ENCODE peak calls at places on chromosomes 1 and 21, in ten cellular contexts. Q, Y, J, C, R, P, L, G, H and O are unnamed samples.

GRCh38 chr1:22048351-22049192 is 3.9 kb upstream of the CDC42 start:
- DNase-seq in Q (no peak), Y (no peak), J (no peak), C (peak), R (no peak), P (no peak), L (no peak), G (no peak), H (peak), O (no peak)

GRCh38 chr1:59156031-59156430 is 140.9 kb upstream of the FGGY start:
- DNase-seq in Q (no peak), Y (no peak), J (no peak), C (no peak), R (no peak), P (no peak), L (no peak), G (no peak), H (peak), O (no peak)

GRCh38 chr1:47795102-47795501 is 202.1 kb downstream of the TRABD2B start:
- DNase-seq in Q (no peak), Y (no peak), J (no peak), C (no peak), R (no peak), P (no peak), L (no peak), G (no peak), H (no peak), O (no peak)

GRCh38 chr1:3351300-3352083 is 103.0 kb upstream of the ARHGEF16 start:
- DNase-seq in Q (no peak), Y (no peak), J (peak), C (no peak), R (no peak), P (no peak), L (no peak), G (no peak), H (no peak), O (no peak)

GRCh38 chr1:30476911-30477459 is 246.4 kb downstream of the MATN1 start:
- DNase-seq in Q (no peak), Y (no peak), J (no peak), C (no peak), R (no peak), P (no peak), L (no peak), G (no peak), H (no peak), O (peak)

GRCh38 chr1:54012862-54013261 is 5.1 kb downstream of the LDLRAD1 start:
- DNase-seq in Q (no peak), Y (no peak), J (no peak), C (no peak), R (no peak), P (no peak), L (no peak), G (no peak), H (no peak), O (no peak)

GRCh38 chr1:175734642-175735041 is 8.8 kb downstream of the TNR start:
- DNase-seq in Q (no peak), Y (no peak), J (no peak), C (no peak), R (no peak), P (no peak), L (no peak), G (no peak), H (no peak), O (no peak)

GRCh38 chr1:19344372-19344810 is 32.3 kb downstream of the SLC66A1 start:
- DNase-seq in Q (peak), Y (peak), J (peak), C (peak), R (peak), P (peak), L (no peak), G (no peak), H (peak), O (no peak)

GRCh38 chr1:114610546-114611245 is 29.3 kb upstream of the BCAS2 start:
- DNase-seq in Q (no peak), Y (no peak), J (no peak), C (no peak), R (no peak), P (no peak), L (no peak), G (no peak), H (peak), O (no peak)

GRCh38 chr1:117142200-117142599 is 20.7 kb upstream of the TRIM45 start:
- DNase-seq in Q (no peak), Y (no peak), J (no peak), C (no peak), R (no peak), P (no peak), L (no peak), G (peak), H (peak), O (no peak)

GRCh38 chr1:173122344-173122880 is 71.7 kb upstream of the TNFSF18 start:
- DNase-seq in Q (no peak), Y (no peak), J (no peak), C (no peak), R (no peak), P (no peak), L (no peak), G (no peak), H (peak), O (no peak)

GRCh38 chr21:41545500-41546359 is 37.8 kb upstream of the TMPRSS2 start:
- DNase-seq in Q (no peak), Y (no peak), J (no peak), C (no peak), R (no peak), P (no peak), L (no peak), G (no peak), H (no peak), O (no peak)

GRCh38 chr21:44962481-44962966 is 22.7 kb downstream of the SLX9 start:
- DNase-seq in Q (no peak), Y (no peak), J (no peak), C (no peak), R (no peak), P (no peak), L (peak), G (peak), H (peak), O (no peak)

GRCh38 chr1:211591980-211592493 is 13.1 kb upstream of the SLC30A1 start:
- DNase-seq in Q (peak), Y (no peak), J (no peak), C (no peak), R (peak), P (no peak), L (no peak), G (no peak), H (peak), O (no peak)

GRCh38 chr1:90963236-90963635 is 58.6 kb downstream of the ZNF644 start:
- DNase-seq in Q (no peak), Y (no peak), J (no peak), C (no peak), R (no peak), P (no peak), L (no peak), G (no peak), H (no peak), O (no peak)

GRCh38 chr1:119702384-119702783 is 9.3 kb upstream of the PHGDH start:
- DNase-seq in Q (no peak), Y (no peak), J (no peak), C (no peak), R (no peak), P (no peak), L (no peak), G (no peak), H (peak), O (no peak)

GRCh38 chr1:211724711-211725196 is 49.3 kb upstream of the NEK2 start:
- DNase-seq in Q (no peak), Y (peak), J (peak), C (no peak), R (no peak), P (no peak), L (no peak), G (no peak), H (peak), O (no peak)

GRCh38 chr1:187051618-187052232 is 223.0 kb downstream of the PLA2G4A start:
- DNase-seq in Q (no peak), Y (peak), J (peak), C (no peak), R (peak), P (peak), L (no peak), G (peak), H (peak), O (no peak)

GRCh38 chr21:36759348-36760083 is 60.6 kb downstream of the SIM2 start:
- DNase-seq in Q (no peak), Y (no peak), J (no peak), C (no peak), R (no peak), P (no peak), L (no peak), G (no peak), H (no peak), O (no peak)

GRCh38 chr1:117003253-117003875 is 1.8 kb downstream of the CD101 start:
- DNase-seq in Q (no peak), Y (no peak), J (no peak), C (no peak), R (no peak), P (no peak), L (no peak), G (no peak), H (no peak), O (no peak)

GRCh38 chr1:227320476-227320875 is 2.2 kb upstream of the CDC42BPA start:
- DNase-seq in Q (no peak), Y (no peak), J (peak), C (no peak), R (no peak), P (peak), L (no peak), G (no peak), H (no peak), O (no peak)

GRCh38 chr1:223244366-223245103 is 101.5 kb upstream of the TLR5 start:
- DNase-seq in Q (no peak), Y (no peak), J (no peak), C (peak), R (no peak), P (peak), L (no peak), G (no peak), H (peak), O (no peak)
- TF ChIP-seq CTCF in Q (peak), Y (no peak), J (no peak), C (no peak), R (peak), P (no peak), L (no peak), G (peak), H (no peak), O (no peak)

DNA sequence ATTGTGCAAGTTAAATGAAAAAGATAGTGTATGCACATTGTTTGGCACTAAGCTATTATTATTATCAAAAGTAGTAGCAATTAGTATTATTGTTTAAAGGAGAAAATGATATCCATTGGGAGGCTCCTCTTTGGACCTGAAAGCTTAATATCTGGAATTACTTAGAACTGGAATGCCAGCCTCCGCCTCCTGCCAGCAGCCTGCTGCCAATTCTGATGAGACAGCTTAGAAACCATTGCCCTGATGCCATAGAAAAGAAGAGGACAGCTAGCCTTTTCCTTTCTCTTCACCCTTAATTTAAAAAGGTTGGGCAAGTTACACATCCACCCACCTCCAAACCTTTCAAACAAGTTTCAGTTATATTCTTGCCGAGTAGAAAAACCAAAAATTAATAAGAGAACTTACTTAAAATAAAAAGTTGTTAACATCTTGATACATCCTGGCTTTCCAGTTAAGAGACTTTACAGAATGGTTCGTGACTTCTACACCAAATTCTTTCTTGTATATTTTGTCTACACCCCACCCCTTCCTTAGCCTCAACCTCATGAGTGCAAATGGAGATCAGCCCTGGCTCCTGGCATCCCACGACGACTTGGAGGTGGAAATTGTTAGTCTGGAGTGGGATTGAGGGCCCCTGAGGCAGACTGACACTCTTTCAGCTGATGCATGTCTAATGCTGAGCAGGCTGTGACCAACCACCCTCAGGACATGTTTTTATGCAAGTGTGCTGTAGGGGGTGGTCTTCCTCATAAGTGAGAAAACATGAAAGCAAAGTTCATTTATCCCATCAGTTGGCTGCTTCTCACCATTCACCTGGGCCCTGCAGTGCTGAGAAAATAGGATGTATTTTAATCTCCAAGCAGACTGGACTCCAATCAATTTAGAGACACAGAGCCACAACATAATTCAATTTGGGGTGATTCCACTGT is 120.6 kb downstream of the KCNJ15 start:
- DNase-seq in Q (no peak), Y (no peak), J (no peak), C (no peak), R (no peak), P (no peak), L (no peak), G (no peak), H (peak), O (no peak)
- TF ChIP-seq CTCF in Q (no peak), Y (no peak), J (peak), C (no peak), R (no peak), P (no peak), L (no peak), G (no peak), H (no peak), O (no peak)

GRCh38 chr1:101004666-101005065 is 20.9 kb downstream of the DPH5 start:
- DNase-seq in Q (no peak), Y (no peak), J (no peak), C (no peak), R (no peak), P (no peak), L (no peak), G (no peak), H (peak), O (no peak)
- TF ChIP-seq CTCF in Q (no peak), Y (no peak), J (no peak), C (no peak), R (no peak), P (no peak), L (no peak), G (no peak), H (no peak), O (no peak)

GRCh38 chr1:12196641-12197482 is 30.1 kb downstream of the TNFRSF1B start:
- DNase-seq in Q (peak), Y (no peak), J (peak), C (peak), R (no peak), P (no peak), L (no peak), G (no peak), H (no peak), O (no peak)
- TF ChIP-seq CTCF in Q (peak), Y (no peak), J (peak), C (peak), R (no peak), P (no peak), L (no peak), G (no peak), H (no peak), O (peak)

DNA sequence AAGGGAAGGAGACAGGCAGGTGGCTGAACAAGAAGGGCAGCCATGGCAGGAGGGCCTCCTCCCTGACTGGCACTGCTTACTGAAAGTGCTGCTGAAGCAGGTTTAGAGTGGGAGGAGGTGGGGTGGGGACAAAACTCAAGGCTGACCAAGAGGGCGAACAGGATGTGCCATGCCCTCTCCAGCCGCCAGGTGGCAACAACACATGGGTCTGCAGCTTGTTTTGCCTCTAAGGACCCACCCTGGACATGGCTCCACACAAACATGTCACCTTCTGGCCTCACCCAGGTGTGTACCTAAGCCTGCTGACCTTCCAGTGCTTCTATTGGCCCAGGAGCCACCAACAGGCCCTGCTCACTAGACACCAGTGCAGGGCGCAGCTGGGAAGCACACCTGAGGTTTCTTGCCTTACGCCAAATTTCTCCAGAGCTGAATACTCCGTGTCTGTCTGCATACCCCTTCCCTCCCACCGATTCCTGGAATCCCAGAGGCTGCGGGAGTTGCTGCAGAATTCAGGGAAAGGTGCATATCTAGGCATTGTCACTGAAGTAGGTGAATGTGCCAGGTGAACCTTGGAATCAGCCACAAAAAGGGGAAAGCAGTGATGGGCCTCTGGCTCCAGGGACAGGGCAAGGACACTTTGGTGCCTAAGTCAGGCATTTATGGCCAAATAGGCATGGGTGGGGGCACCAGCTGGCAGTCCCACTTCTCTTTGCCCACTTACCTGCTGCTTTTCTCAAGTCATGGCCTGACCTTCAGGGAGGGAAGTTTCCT is 5.3 kb downstream of the PSRC1 start:
- DNase-seq in Q (peak), Y (peak), J (peak), C (peak), R (peak), P (peak), L (peak), G (peak), H (peak), O (no peak)
- TF ChIP-seq CTCF in Q (peak), Y (peak), J (peak), C (peak), R (peak), P (peak), L (peak), G (peak), H (peak), O (peak)

GRCh38 chr21:35150562-35151226 is 101.6 kb upstream of the RUNX1 start:
- DNase-seq in Q (no peak), Y (no peak), J (no peak), C (no peak), R (no peak), P (no peak), L (no peak), G (no peak), H (peak), O (no peak)
- TF ChIP-seq CTCF in Q (no peak), Y (no peak), J (no peak), C (no peak), R (no peak), P (no peak), L (no peak), G (no peak), H (no peak), O (no peak)

DNA sequence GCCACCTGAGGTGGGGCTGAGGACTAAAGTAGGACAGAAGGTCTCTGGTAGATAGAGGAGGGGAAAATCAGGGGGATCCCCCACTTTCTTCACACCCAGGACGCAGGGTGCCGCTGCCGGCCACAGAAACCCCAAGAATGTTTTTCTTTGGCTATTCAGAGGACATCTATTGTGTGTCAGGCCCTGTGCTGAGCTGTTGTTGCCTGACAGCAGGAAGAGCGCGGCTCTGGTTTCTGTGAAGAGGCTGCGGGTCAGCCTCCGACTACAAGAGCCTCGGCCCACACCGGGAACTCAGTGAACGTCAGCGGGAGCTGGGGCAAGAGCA is 407 bp upstream of the PIGV start:
- DNase-seq in Q (no peak), Y (no peak), J (peak), C (no peak), R (no peak), P (no peak), L (no peak), G (no peak), H (peak), O (no peak)
- TF ChIP-seq CTCF in Q (no peak), Y (no peak), J (no peak), C (no peak), R (no peak), P (no peak), L (no peak), G (no peak), H (no peak), O (no peak)